ENCODE peak calls at places on chromosomes 4 and X, in four cellular contexts. Z is stimulated activated naive CD8-positive, alpha-beta T cell treated with anti-CD3 and anti-CD28 coated beads, Interleukin-15, amount 100 ng/mL, for 72 hours; L is activated CD8-positive, alpha-beta memory T cell treated with anti-CD3 and anti-CD28 coated beads, Interleukin-2, amount 10 ng/mL, durations not matched to agents 7 days and 5 days; J is lung. E is an unnamed sample.

GRCh38 chr4:76850010-76850441 is 47.9 kb downstream of the SOWAHB start:
- ATAC-seq in Z (no peak), L (no peak), J (no peak), E (no peak)

GRCh38 chr4:69523385-69524132 is 27.9 kb upstream of the UGT2B4 start:
- ATAC-seq in Z (no peak), L (no peak), J (no peak), E (no peak)

GRCh38 chr4:169249214-169249973 is 21.4 kb downstream of the SH3RF1 start:
- ATAC-seq in Z (no peak), L (no peak), J (peak; percentile 78), E (no peak)

GRCh38 chr4:47954245-47954644 is 39.9 kb upstream of the NFXL1 start:
- ATAC-seq in Z (no peak), L (no peak), J (no peak), E (no peak)

GRCh38 chrX:15930585-15930984 is 76.0 kb upstream of the AP1S2 start:
- ATAC-seq in Z (no peak), L (no peak), J (no peak), E (no peak)

GRCh38 chrX:63128509-63128908 is 222.6 kb downstream of the SPIN4 start:
- ATAC-seq in Z (no peak), L (no peak), J (no peak), E (no peak)

GRCh38 chrX:115702982-115703381 is 142.0 kb downstream of the PLS3 start:
- ATAC-seq in Z (no peak), L (no peak), J (no peak), E (no peak)

GRCh38 chrX:3609800-3610199 is 103.6 kb downstream of the PRKX start:
- ATAC-seq in Z (no peak), L (no peak), J (no peak), E (no peak)

GRCh38 chr4:40099010-40099409 is 42.4 kb downstream of the N4BP2 start:
- ATAC-seq in Z (no peak), L (no peak), J (no peak), E (no peak)

GRCh38 chr4:78765607-78766006 is 10.5 kb upstream of the BMP2K start:
- ATAC-seq in Z (no peak), L (no peak), J (no peak), E (no peak)

GRCh38 chr4:77600521-77601451 is 4.8 kb upstream of the CXCL13 start:
- ATAC-seq in Z (peak; percentile 68), L (peak; percentile 51), J (no peak), E (no peak)

GRCh38 chrX:66728818-66729271 is 90.0 kb upstream of the EDA2R start:
- ATAC-seq in Z (peak; percentile 93), L (peak; percentile 80), J (peak; percentile 78), E (no peak)

GRCh38 chr4:183249854-183250253 is 70.2 kb downstream of the CLDN22 start:
- ATAC-seq in Z (peak; percentile 66), L (no peak), J (no peak), E (no peak)

GRCh38 chr4:170497729-170498128 is 408.0 kb upstream of the AADAT start:
- ATAC-seq in Z (no peak), L (no peak), J (no peak), E (no peak)

GRCh38 chr4:186473933-186474332 is 81.4 kb downstream of the MTNR1A start:
- ATAC-seq in Z (no peak), L (no peak), J (no peak), E (no peak)

GRCh38 chr4:150242820-150243458 is 164.7 kb downstream of the DCLK2 start:
- ATAC-seq in Z (no peak), L (peak; percentile 12), J (peak; percentile 53), E (no peak)

GRCh38 chr4:101156619-101157310 is 190.6 kb downstream of the PPP3CA start:
- ATAC-seq in Z (peak; percentile 25), L (no peak), J (no peak), E (no peak)

GRCh38 chr4:159446266-159446976 is 343.5 kb downstream of the RAPGEF2 start:
- ATAC-seq in Z (peak; percentile 94), L (peak; percentile 88), J (peak; percentile 79), E (peak; percentile 69)

GRCh38 chr4:146029939-146030710 is 91.5 kb upstream of the ZNF827 start:
- ATAC-seq in Z (peak; percentile 54), L (no peak), J (no peak), E (peak; percentile 98)

GRCh38 chr4:159344877-159345276 is 242.0 kb downstream of the RAPGEF2 start:
- ATAC-seq in Z (no peak), L (no peak), J (no peak), E (no peak)

GRCh38 chr4:7808752-7809151 is 130.9 kb downstream of the AFAP1 start:
- ATAC-seq in Z (no peak), L (no peak), J (no peak), E (no peak)

GRCh38 chr4:25401066-25401465 is 24.0 kb downstream of the ANAPC4 start:
- ATAC-seq in Z (no peak), L (no peak), J (no peak), E (no peak)

GRCh38 chr4:147479817-147480216 is 1.1 kb upstream of the EDNRA start:
- ATAC-seq in Z (no peak), L (no peak), J (no peak), E (no peak)

GRCh38 chrX:120514236-120514635 is 45.1 kb upstream of the LAMP2 start:
- ATAC-seq in Z (no peak), L (no peak), J (no peak), E (no peak)

GRCh38 chr4:15930314-15930713 is 8.2 kb downstream of the FGFBP1 start:
- ATAC-seq in Z (peak; percentile 27), L (no peak), J (no peak), E (no peak)

GRCh38 chr4:119479180-119479814 is 149.3 kb downstream of the PDE5A start:
- ATAC-seq in Z (no peak), L (no peak), J (no peak), E (no peak)

GRCh38 chr4:118981171-118981838 is 92.7 kb downstream of the SYNPO2 start:
- ATAC-seq in Z (no peak), L (no peak), J (no peak), E (no peak)